ENCODE peak calls at places on chromosomes 3 and 15, in seven cellular contexts. W is H1, L is GM12878, B is endothelial cell of umbilical vein, O is HCT116, H is HepG2, K is K562. Q is an unnamed sample. For H3K9me3, the result is how much of the 10 kb centered on the place peaks cover.

GRCh38 chr3:66261318-66261717 is 40.5 kb downstream of the SLC25A26 start:
- DNase-seq in W (no peak), L (no peak), B (no peak), O (no peak), H (no peak), K (no peak), Q (no peak)

GRCh38 chr3:12658593-12659058 is 5.3 kb downstream of the RAF1 start:
- DNase-seq in W (no peak), L (no peak), B (no peak), O (no peak), H (no peak), K (no peak), Q (no peak)

GRCh38 chr3:177739461-177739860 is 542.2 kb upstream of the TBL1XR1 start:
- DNase-seq in W (no peak), L (no peak), B (no peak), O (no peak), H (no peak), K (no peak), Q (no peak)

GRCh38 chr3:53642211-53642610 is 147.8 kb downstream of the CACNA1D start:
- DNase-seq in W (no peak), L (no peak), B (no peak), O (no peak), H (no peak), K (no peak), Q (no peak)

GRCh38 chr3:123404391-123404790 is 44.5 kb downstream of the ADCY5 start:
- DNase-seq in W (no peak), L (no peak), B (no peak), O (no peak), H (no peak), K (no peak), Q (no peak)

GRCh38 chr15:74307827-74308642 is 59.4 kb downstream of the CYP11A1 start:
- DNase-seq in W (no peak), L (no peak), B (peak), O (peak), H (peak), K (peak), Q (peak)

GRCh38 chr15:94584833-94585244 is 353.5 kb downstream of the MCTP2 start:
- DNase-seq in W (no peak), L (peak), B (peak), O (no peak), H (no peak), K (peak), Q (no peak)

GRCh38 chr3:26963356-26963742 is 340.8 kb downstream of the LRRC3B start:
- DNase-seq in W (no peak), L (no peak), B (no peak), O (no peak), H (peak), K (no peak), Q (no peak)

GRCh38 chr3:129530331-129530761 is 1.9 kb downstream of the RHO start:
- DNase-seq in W (peak), L (no peak), B (peak), O (no peak), H (no peak), K (no peak), Q (no peak)

GRCh38 chr3:10941972-10942371 is 50.6 kb upstream of the SLC6A1 start:
- DNase-seq in W (no peak), L (no peak), B (no peak), O (no peak), H (no peak), K (peak), Q (no peak)

GRCh38 chr3:144045766-144046165 is 74.1 kb downstream of the DIPK2A start:
- DNase-seq in W (no peak), L (no peak), B (no peak), O (no peak), H (no peak), K (no peak), Q (no peak)

GRCh38 chr3:141152801-141153678 is 78.6 kb upstream of the PXYLP1 start:
- DNase-seq in W (no peak), L (no peak), B (no peak), O (no peak), H (no peak), K (no peak), Q (no peak)

GRCh38 chr3:46368569-46368968 is 2.2 kb upstream of the CCR5 start:
- DNase-seq in W (peak), L (peak), B (no peak), O (no peak), H (no peak), K (no peak), Q (no peak)

GRCh38 chr3:162721736-162722135 is 1225.1 kb downstream of the OTOL1 start:
- DNase-seq in W (no peak), L (no peak), B (no peak), O (no peak), H (no peak), K (no peak), Q (no peak)

GRCh38 chr3:94936023-94936580 is 873.2 kb downstream of the NSUN3 start:
- DNase-seq in W (no peak), L (no peak), B (no peak), O (no peak), H (peak), K (no peak), Q (no peak)

GRCh38 chr15:91422704-91423254 is 322.7 kb downstream of the SV2B start:
- DNase-seq in W (no peak), L (no peak), B (no peak), O (no peak), H (no peak), K (no peak), Q (no peak)

GRCh38 chr15:48149858-48150257 is 28.2 kb downstream of the MYEF2 start:
- DNase-seq in W (no peak), L (no peak), B (peak), O (no peak), H (no peak), K (no peak), Q (no peak)

GRCh38 chr3:14328422-14328821 is 74.0 kb upstream of the SLC6A6 start:
- DNase-seq in W (no peak), L (no peak), B (no peak), O (no peak), H (no peak), K (no peak), Q (no peak)

GRCh38 chr3:157856078-157856939 is 249.9 kb downstream of the SHOX2 start:
- DNase-seq in W (no peak), L (no peak), B (no peak), O (peak), H (no peak), K (no peak), Q (no peak)

GRCh38 chr3:16173696-16174355 is 654 bp upstream of the GALNT15 start:
- DNase-seq in W (no peak), L (no peak), B (no peak), O (no peak), H (no peak), K (no peak), Q (no peak)

GRCh38 chr3:186046838-186047237 is 62.1 kb downstream of the ETV5 start:
- DNase-seq in W (no peak), L (no peak), B (no peak), O (no peak), H (no peak), K (no peak), Q (no peak)

GRCh38 chr3:186042036-186042435 is 66.9 kb downstream of the ETV5 start:
- DNase-seq in W (no peak), L (no peak), B (no peak), O (no peak), H (no peak), K (no peak), Q (no peak)

GRCh38 chr3:186044427-186044826 is 64.5 kb downstream of the ETV5 start:
- DNase-seq in W (no peak), L (no peak), B (no peak), O (no peak), H (peak), K (no peak), Q (no peak)

GRCh38 chr3:186042521-186043202 is 66.2 kb downstream of the ETV5 start:
- DNase-seq in W (no peak), L (no peak), B (no peak), O (no peak), H (no peak), K (no peak), Q (no peak)

DNA sequence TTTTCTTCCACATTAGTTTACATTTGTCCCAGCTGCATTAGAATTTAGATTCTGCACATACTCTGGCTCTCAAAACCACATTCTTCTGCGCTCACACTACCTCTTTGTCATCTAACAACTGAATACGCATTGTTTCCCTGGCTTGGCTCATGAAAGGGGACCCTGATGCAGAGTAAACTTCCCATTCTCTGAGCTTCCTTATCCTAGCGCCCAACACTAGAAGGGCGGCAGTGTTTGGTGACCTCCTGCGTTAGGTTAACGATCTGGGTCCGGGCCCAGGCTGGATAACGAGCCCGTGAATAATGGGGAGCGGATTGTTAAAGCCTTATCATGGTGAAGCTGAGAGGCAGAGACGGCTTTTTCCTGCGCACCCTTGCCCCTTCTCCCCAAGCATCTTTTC is 63.9 kb downstream of the ETV5 start:
- DNase-seq in W (no peak), L (no peak), B (peak), O (no peak), H (peak), K (peak), Q (no peak)
- TF ChIP-seq POLR2AphosphoS5 in W (no peak), L (no peak), B (no peak), O (no peak), H (no peak), K (no peak), Q (no peak)

GRCh38 chr3:189744235-189744634 is 113.0 kb downstream of the TP63 start:
- DNase-seq in W (no peak), L (no peak), B (no peak), O (no peak), H (no peak), K (no peak), Q (no peak)
- H3K9me3 ChIP-seq in W (under half), L (under half), B (under half), O (under half), H (under half), K (under half), Q (under half)

DNA sequence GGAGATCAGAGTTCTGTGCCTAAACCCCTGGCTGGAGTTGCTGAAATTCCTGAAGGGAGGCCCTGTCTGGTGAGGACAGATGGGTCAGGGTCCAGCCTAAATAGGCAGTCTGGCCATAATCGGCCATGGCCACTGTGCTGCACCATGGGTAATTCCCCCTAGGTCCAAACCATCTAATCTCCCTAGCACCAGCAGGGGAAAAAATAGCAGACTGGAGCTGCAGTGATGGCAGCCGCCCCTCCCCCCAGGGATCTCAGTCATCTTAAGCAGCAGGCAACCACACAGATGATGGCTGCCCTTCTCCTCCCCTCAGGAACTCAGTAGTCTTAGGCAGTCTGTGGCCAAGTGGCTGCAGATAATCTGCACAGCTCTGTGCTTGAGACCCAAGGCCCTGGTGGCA is 68.4 kb upstream of the CD96 start:
- DNase-seq in W (no peak), L (no peak), B (no peak), O (peak), H (no peak), K (no peak), Q (no peak)
- TF ChIP-seq EZH2 in W (no peak), L (no peak), B (no peak), O (no peak), H (no peak), K (no peak), Q (no peak)

GRCh38 chr3:188900421-188900941 is 271.3 kb upstream of the TPRG1 start:
- DNase-seq in W (no peak), L (no peak), B (peak), O (peak), H (no peak), K (no peak), Q (no peak)

GRCh38 chr3:188899887-188900286 is 271.9 kb upstream of the TPRG1 start:
- DNase-seq in W (no peak), L (no peak), B (no peak), O (no peak), H (no peak), K (no peak), Q (no peak)

GRCh38 chr3:188904670-188905069 is 267.1 kb upstream of the TPRG1 start:
- DNase-seq in W (no peak), L (no peak), B (no peak), O (no peak), H (peak), K (no peak), Q (no peak)

GRCh38 chr3:188901671-188902331 is 270.0 kb upstream of the TPRG1 start:
- DNase-seq in W (no peak), L (no peak), B (peak), O (no peak), H (no peak), K (no peak), Q (no peak)

GRCh38 chr3:188901126-188901525 is 270.6 kb upstream of the TPRG1 start:
- DNase-seq in W (no peak), L (no peak), B (peak), O (no peak), H (no peak), K (no peak), Q (no peak)
- TF ChIP-seq POLR2AphosphoS5 in W (no peak), L (no peak), B (no peak), O (no peak), H (no peak), K (no peak), Q (no peak)

GRCh38 chr15:24076090-24076784 is 389.1 kb upstream of the NDN start:
- DNase-seq in W (no peak), L (no peak), B (no peak), O (no peak), H (no peak), K (no peak), Q (no peak)
- H3K9me3 ChIP-seq in W (under half), L (under half), B (under half), O (under half), H (half or more), K (under half), Q (under half)

GRCh38 chr3:87796137-87796899 is 262.5 kb downstream of the CGGBP1 start:
- DNase-seq in W (no peak), L (no peak), B (peak), O (no peak), H (no peak), K (peak), Q (no peak)

GRCh38 chr3:87791248-87792027 is 267.4 kb downstream of the CGGBP1 start:
- DNase-seq in W (no peak), L (no peak), B (no peak), O (no peak), H (no peak), K (no peak), Q (no peak)

GRCh38 chr3:87792532-87793321 is 266.1 kb downstream of the CGGBP1 start:
- DNase-seq in W (no peak), L (no peak), B (no peak), O (no peak), H (no peak), K (peak), Q (no peak)

GRCh38 chr3:87792193-87792531 is 266.6 kb downstream of the CGGBP1 start:
- DNase-seq in W (no peak), L (no peak), B (no peak), O (no peak), H (no peak), K (no peak), Q (no peak)

DNA sequence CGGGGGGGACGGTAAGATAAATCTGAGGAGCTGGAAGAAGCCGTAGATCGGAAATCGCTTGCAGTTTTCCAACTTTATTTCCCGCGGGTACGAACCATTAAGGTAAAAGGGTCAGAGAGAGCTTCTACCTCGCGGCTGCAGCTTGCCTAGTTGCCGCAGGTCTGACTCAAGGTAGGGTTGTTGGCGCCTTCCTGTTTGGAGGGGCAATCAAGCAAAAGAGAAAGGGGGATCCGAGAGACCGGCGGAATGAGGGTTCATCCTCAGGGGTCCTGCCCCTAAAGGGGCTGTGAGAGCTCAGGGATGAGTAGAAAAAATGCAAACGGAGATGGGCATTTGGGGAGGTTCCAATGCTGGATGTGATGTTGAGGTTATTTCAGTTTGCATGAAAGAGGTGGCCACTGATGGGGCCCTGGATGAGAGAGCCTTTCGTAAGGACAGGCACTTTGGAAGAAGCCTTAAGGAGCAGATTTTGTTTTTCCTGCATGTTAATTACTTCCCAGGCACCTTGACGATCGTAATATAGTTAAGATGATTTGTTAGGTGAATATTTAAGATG is 265.4 kb downstream of the CGGBP1 start:
- DNase-seq in W (no peak), L (no peak), B (no peak), O (no peak), H (no peak), K (no peak), Q (no peak)
- TF ChIP-seq EZH2 in W (peak), L (no peak), B (peak), O (no peak), H (no peak), K (no peak), Q (no peak)